ENCODE peak calls at places on chromosomes 4 and X, in six cellular contexts. F is neuronal stem cell, Z is H9, T is mesenchymal stem cell, J is IMR-90, D is trophoblast cell. H is an unnamed sample.

GRCh38 chr4:57023104-57023503 is 44.4 kb downstream of the POLR2B start:
- DNase-seq in D (no peak), F (no peak), Z (no peak), T (peak), J (peak), H (no peak)

GRCh38 chrX:18761750-18762149 is 54.3 kb downstream of the PPEF1 start:
- DNase-seq in J (no peak), T (no peak), F (no peak), D (no peak), Z (no peak), H (no peak)

GRCh38 chrX:63656871-63657580 is 128.0 kb downstream of the ARHGEF9 start:
- DNase-seq in Z (no peak), J (peak), F (no peak), D (peak), T (peak), H (no peak)

GRCh38 chr4:2413821-2414610 is 4.4 kb downstream of the ZFYVE28 start:
- DNase-seq in D (no peak), Z (peak), F (no peak), T (peak), J (no peak), H (peak)

GRCh38 chr4:2827874-2828751 is 15.5 kb upstream of the ADD1 start:
- DNase-seq in Z (no peak), T (no peak), J (no peak), F (no peak), D (no peak), H (no peak)

GRCh38 chr4:157221895-157222763 is 1.6 kb downstream of the GRIA2 start:
- DNase-seq in Z (peak), T (no peak), J (no peak), F (peak), D (no peak), H (peak)

GRCh38 chr4:25505637-25505991 is 128.6 kb downstream of the ANAPC4 start:
- DNase-seq in T (no peak), J (no peak), D (peak), F (no peak), Z (peak), H (no peak)

GRCh38 chr4:13911256-13911655 is 283.7 kb upstream of the BOD1L1 start:
- DNase-seq in J (no peak), Z (no peak), D (no peak), T (no peak), F (no peak), H (no peak)

GRCh38 chr4:55736605-55737183 is 82.9 kb upstream of the EXOC1L start:
- DNase-seq in J (peak), Z (no peak), T (no peak), F (no peak), D (peak), H (no peak)

GRCh38 chrX:48179691-48180090 is 16.9 kb downstream of the SSX5 start:
- DNase-seq in D (no peak), T (no peak), Z (no peak), F (no peak), J (no peak), H (no peak)

GRCh38 chr4:153205757-153206156 is 1.5 kb downstream of the TRIM2 start:
- DNase-seq in T (peak), D (peak), F (no peak), Z (peak), J (no peak), H (no peak)

GRCh38 chr4:176185068-176185467 is 10.3 kb downstream of the SPATA4 start:
- DNase-seq in D (no peak), T (peak), J (peak), F (no peak), Z (no peak), H (no peak)

GRCh38 chr4:110704748-110705439 is 82.0 kb upstream of the PITX2 start:
- DNase-seq in Z (no peak), T (no peak), F (no peak), D (no peak), J (no peak), H (no peak)

GRCh38 chr4:169117591-169118081 is 107.6 kb upstream of the CBR4 start:
- DNase-seq in T (no peak), Z (no peak), D (no peak), J (peak), F (no peak), H (no peak)

GRCh38 chrX:13721819-13722527 is 12.4 kb downstream of the TRAPPC2 start:
- DNase-seq in F (no peak), D (no peak), J (peak), Z (no peak), T (peak), H (no peak)

GRCh38 chrX:13180807-13181206 is 136.4 kb upstream of the FAM9C start:
- DNase-seq in D (no peak), T (peak), Z (no peak), J (peak), F (no peak), H (no peak)

GRCh38 chrX:45513042-45513441 is 312.4 kb upstream of the DIPK2B start:
- DNase-seq in J (no peak), D (no peak), Z (no peak), F (no peak), T (no peak), H (no peak)

GRCh38 chrX:120755066-120755846 is 120.4 kb downstream of the CT47B1 start:
- DNase-seq in Z (no peak), J (no peak), D (no peak), F (no peak), T (no peak), H (no peak)

GRCh38 chr4:55635282-55635681 is 816 bp downstream of the NMU start:
- DNase-seq in J (no peak), Z (peak), T (no peak), D (no peak), F (peak), H (no peak)

GRCh38 chr4:3054169-3054759 is 20.1 kb downstream of the HTT-AS start:
- DNase-seq in T (no peak), J (no peak), F (no peak), D (no peak), Z (no peak), H (no peak)

GRCh38 chrX:109281478-109282275 is 200.2 kb downstream of the GUCY2F start:
- DNase-seq in J (no peak), F (no peak), T (no peak), Z (no peak), D (no peak), H (no peak)

GRCh38 chr4:97720869-97721432 is 422.3 kb downstream of the STPG2 start:
- DNase-seq in T (peak), D (peak), F (no peak), Z (no peak), J (no peak), H (no peak)

GRCh38 chrX:78105944-78106650 is 2.0 kb downstream of the PGK1 start:
- DNase-seq in Z (no peak), D (no peak), J (no peak), T (no peak), F (no peak), H (no peak)

GRCh38 chr4:77010841-77011354 is 61.3 kb downstream of the SEPTIN11 start:
- DNase-seq in J (peak), D (no peak), T (peak), F (no peak), Z (no peak), H (no peak)
- H3K14ac ChIP-seq in J (peak), D (no peak), T (no peak), F (no peak), Z (no peak), H (no peak)

DNA sequence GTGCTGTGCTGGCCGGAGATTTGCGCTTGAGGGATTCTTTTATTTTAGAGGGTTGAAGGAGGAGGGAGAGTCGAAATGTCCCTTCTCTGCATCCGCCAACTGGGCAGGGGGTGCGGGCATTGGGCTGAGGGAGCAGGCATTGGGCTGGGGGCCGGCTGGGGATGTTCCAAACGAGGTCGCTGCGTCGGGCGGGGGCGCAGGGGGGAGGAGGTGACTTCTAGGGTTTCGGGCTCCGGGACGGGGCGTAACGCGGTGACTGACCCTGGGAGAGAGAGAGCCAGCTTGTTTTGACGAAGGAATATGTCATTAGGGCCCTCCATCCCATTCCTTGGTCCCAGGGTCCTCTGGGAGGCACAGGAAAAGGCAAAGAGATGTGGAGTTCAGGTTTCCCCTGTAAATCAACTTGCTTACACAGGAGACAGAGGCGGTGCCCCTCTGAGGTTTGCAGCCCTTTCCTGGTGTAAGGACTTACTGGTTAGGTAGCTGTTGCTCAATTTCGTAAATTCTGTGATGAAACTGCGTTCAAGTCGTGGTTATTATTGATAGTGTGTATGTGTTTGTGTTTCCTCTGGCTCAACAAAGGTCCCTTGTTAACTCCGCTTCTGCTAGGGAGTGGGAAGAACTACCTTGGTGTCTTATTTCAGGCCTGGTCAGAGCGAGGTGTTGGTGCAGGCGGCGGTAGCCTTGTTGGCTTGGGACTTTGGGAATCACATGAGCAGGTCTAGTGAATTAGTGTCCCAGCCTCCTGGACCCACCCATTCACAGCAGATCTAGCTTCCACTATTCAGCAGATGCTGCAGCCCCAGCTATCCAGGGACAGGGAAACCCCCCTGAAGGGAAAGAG is 716 bp downstream of the FHIP1A start:
- DNase-seq in D (peak), Z (peak), T (peak), F (peak), J (no peak), H (no peak)
- H3K27ac ChIP-seq in D (no peak), Z (peak), T (no peak), F (no peak), J (no peak), H (peak)

DNA sequence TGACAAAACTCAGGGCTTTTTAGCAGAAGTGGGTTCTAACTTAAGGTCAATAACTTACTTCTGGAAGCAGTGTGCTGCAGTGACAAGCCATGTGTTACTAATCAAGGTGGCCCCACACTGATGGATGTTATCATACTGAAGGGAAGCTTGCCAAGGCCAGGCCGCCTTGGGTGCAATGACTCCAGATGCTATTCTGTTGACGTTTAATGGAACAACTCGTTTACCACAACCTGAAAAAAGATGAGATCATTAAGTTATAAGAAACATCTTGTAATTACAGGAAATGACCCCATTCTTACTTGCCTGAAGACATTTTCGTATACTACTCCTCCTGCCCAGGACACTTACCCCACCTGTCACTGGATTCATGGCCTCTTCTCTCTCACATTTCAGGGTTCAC is 38.9 kb upstream of the TMPRSS11D start:
- DNase-seq in D (no peak), Z (no peak), J (no peak), T (no peak), F (no peak), H (no peak)
- H3K14ac ChIP-seq in D (no peak), Z (no peak), J (no peak), T (no peak), F (no peak), H (no peak)

GRCh38 chr4:158768577-158769174 is at the start of gene FNIP2:
- DNase-seq in F (peak), D (peak), T (peak), Z (peak), J (peak), H (peak)
- H3K27ac ChIP-seq in F (no peak), D (peak), T (peak), Z (no peak), J (peak), H (peak)

GRCh38 chr4:164408831-164409230 is 345.1 kb upstream of the SMIM31 start:
- DNase-seq in T (no peak), D (peak), F (no peak), J (no peak), Z (no peak), H (no peak)

GRCh38 chr4:164412246-164412645 is 341.7 kb upstream of the SMIM31 start:
- DNase-seq in Z (no peak), J (no peak), D (peak), F (no peak), T (no peak), H (no peak)

GRCh38 chr4:164405774-164406173 is 348.2 kb upstream of the SMIM31 start:
- DNase-seq in T (no peak), F (no peak), Z (no peak), D (no peak), J (no peak), H (no peak)

GRCh38 chr4:164413743-164414142 is 340.2 kb upstream of the SMIM31 start:
- DNase-seq in Z (no peak), J (no peak), F (no peak), T (no peak), D (no peak), H (no peak)

GRCh38 chr4:164410401-164410800 is 343.5 kb upstream of the SMIM31 start:
- DNase-seq in J (no peak), T (no peak), F (no peak), D (no peak), Z (no peak), H (no peak)
- H3K14ac ChIP-seq in J (no peak), T (no peak), F (no peak), D (no peak), Z (no peak), H (no peak)